ENCODE peak calls at places on chromosomes 1 and 21, in seven cellular contexts. M is heart left ventricle, I is transverse colon, U is prostate gland, J is IMR-90, E is body of pancreas, F is stomach. X is an unnamed sample.

GRCh38 chr21:46160563-46161179 is 5.3 kb upstream of the FTCD start:
- DNase-seq in I (peak), E (no peak), M (peak), F (peak), U (no peak), J (no peak), X (no peak)

GRCh38 chr1:225653463-225654276 is 747 bp upstream of the ENAH start:
- DNase-seq in U (peak), E (peak), I (peak), J (peak), M (peak), F (peak), X (peak)

GRCh38 chr1:53131590-53131938 is 10.9 kb downstream of the SLC1A7 start:
- DNase-seq in M (no peak), F (no peak), E (no peak), J (no peak), I (no peak), U (no peak), X (no peak)

GRCh38 chr1:103529746-103530145 is 4.2 kb downstream of the RNPC3 start:
- DNase-seq in U (no peak), I (no peak), J (peak), M (no peak), F (no peak), E (peak), X (peak)

GRCh38 chr1:58845947-58846346 is 62.1 kb upstream of the JUN start:
- DNase-seq in J (no peak), M (no peak), F (no peak), I (no peak), U (no peak), E (no peak), X (no peak)

GRCh38 chr1:155070721-155071556 is 7.4 kb downstream of the EFNA4 start:
- DNase-seq in I (peak), F (peak), J (peak), M (peak), E (peak), U (peak), X (peak)

GRCh38 chr1:213987876-213988638 is at the start of gene PROX1:
- DNase-seq in E (peak), I (peak), J (peak), M (peak), U (peak), F (peak), X (peak)

GRCh38 chr1:47565676-47566075 is 127.8 kb downstream of the FOXD2 start:
- DNase-seq in E (no peak), I (no peak), U (no peak), F (no peak), M (no peak), J (no peak), X (no peak)

GRCh38 chr21:43578677-43579313 is 80.5 kb downstream of the HSF2BP start:
- DNase-seq in M (no peak), U (no peak), E (no peak), J (peak), I (no peak), F (peak), X (no peak)

GRCh38 chr1:245969274-245969673 is 537.8 kb downstream of the SMYD3 start:
- DNase-seq in I (no peak), M (no peak), J (peak), U (no peak), E (no peak), F (no peak), X (no peak)

GRCh38 chr1:203059485-203059884 is 26.3 kb downstream of the MYOG start:
- DNase-seq in F (no peak), U (no peak), E (no peak), J (no peak), I (no peak), M (no peak), X (no peak)

GRCh38 chr1:226534645-226535044 is 13.9 kb upstream of the STUM start:
- DNase-seq in M (no peak), J (no peak), F (no peak), U (no peak), E (no peak), I (no peak), X (no peak)

GRCh38 chr1:10910490-10911273 is 101.8 kb upstream of the TARDBP start:
- DNase-seq in E (no peak), F (no peak), M (no peak), U (no peak), I (no peak), J (no peak), X (no peak)

GRCh38 chr1:211259596-211260126 is 495 bp downstream of the RCOR3 start:
- DNase-seq in F (no peak), E (peak), J (no peak), I (peak), U (peak), M (peak), X (peak)

GRCh38 chr1:247749870-247750269 is 1.9 kb upstream of the OR14A2 start:
- DNase-seq in J (no peak), I (no peak), U (no peak), M (no peak), F (no peak), E (no peak), X (no peak)
- H3K4me3 ChIP-seq in J (no peak), I (no peak), U (no peak), M (no peak), F (no peak), E (no peak), X (no peak)

DNA sequence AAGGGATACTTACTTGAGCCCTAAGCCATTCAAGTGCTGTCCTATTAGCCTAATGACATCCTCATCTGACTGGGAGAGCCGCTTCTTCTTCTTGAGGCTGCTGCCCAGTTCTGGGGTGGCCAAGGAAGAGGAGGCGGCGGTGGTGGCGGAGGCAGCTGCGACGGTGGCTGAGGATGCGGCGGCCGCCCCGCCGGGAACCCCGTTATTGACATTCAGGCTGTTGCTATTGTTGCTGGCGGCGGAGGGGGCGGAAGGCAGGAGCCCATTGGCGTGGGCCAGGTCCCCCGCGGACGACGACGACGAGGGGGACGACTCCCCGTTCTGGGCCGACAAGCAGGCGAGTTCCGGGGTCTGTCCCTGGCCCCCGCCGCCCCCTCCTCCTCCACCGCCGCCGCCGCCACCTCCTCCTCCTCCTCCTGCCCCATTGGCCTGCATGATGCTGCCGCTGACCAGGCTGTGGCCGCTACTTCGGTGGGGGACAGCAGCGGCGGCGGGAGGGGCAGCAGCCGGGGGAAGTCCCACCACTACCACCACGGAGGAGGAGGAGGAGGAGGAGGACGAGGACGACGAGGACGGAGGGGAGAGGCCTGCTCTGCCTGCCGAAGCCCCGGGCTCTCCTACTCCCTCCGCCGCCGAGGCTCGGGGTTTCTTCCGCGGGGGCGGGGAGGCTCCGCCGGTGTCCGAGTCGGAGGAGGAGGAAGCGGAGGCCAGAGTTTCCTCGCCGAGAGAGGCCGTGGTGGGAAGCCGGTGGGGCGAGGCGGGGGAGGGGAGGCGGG is 738 bp downstream of the WDR26 start:
- DNase-seq in M (peak), J (no peak), F (peak), E (peak), U (peak), I (peak), X (no peak)
- TF ChIP-seq POLR2A in M (no peak), J (peak), F (no peak), E (no peak), U (no peak), I (peak), X (no peak)

GRCh38 chr1:40636777-40637176 is 28.7 kb downstream of the RIMS3 start:
- DNase-seq in E (no peak), U (no peak), F (no peak), J (no peak), M (no peak), I (no peak), X (no peak)
- H3K4me3 ChIP-seq in E (no peak), U (no peak), F (no peak), J (no peak), M (no peak), I (no peak), X (no peak)

DNA sequence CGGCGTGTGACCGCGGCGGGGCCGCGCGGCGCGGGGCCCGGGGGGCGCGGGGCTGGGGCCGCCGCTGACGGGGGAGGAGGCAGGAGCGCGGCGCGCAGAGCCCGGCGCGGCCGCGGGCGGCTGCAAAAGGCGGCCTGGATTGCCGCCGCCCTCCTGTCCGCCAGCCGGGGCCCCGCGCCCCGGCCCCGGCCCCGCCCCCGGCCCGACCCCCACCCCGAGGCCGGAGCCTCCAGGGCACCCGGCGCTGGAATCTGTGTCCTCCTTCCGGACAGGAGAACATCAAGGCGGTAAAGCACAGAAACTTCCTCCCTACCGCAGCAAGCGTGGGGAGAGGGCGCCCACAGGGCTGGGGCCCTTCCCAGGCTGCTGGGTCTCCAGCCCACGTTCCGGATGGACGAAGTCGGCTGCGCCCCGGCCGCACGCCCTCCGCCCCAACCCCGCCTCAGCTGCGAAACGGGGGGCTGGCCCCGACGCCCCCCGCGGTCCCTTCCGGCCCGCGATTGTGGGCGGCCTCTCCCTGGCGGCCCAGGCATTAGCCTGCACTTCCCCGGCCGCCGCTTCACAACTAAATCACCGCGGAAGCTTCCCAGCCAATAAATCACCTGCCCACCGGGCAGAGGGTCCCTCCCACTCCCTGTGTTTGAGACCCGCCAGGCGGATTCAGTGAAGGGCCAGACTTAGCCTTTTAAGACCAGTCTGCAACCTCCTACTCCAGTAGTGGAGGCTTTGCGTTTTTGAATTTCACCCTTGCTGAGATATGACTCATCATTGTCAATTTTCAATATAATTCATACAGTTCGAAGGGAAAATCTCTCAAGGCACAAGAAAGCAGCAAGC is 106.0 kb downstream of the SLC45A1 start:
- DNase-seq in J (peak), I (peak), E (peak), U (no peak), F (peak), M (peak), X (peak)
- TF ChIP-seq POLR2A in J (peak), I (no peak), E (peak), U (peak), F (no peak), M (peak), X (no peak)

GRCh38 chr1:223834660-223835263 is 11.0 kb downstream of the TP53BP2 start:
- DNase-seq in M (no peak), J (peak), E (no peak), U (no peak), F (no peak), I (no peak), X (no peak)
- H3K4me3 ChIP-seq in M (no peak), J (peak), E (no peak), U (no peak), F (no peak), I (no peak), X (no peak)

GRCh38 chr21:37006243-37006520 is 320 bp upstream of the RIPPLY3 start:
- DNase-seq in U (no peak), J (no peak), E (no peak), I (no peak), F (no peak), M (no peak), X (no peak)
- TF ChIP-seq POLR2A in U (no peak), J (no peak), E (no peak), I (no peak), F (no peak), M (no peak), X (no peak)

DNA sequence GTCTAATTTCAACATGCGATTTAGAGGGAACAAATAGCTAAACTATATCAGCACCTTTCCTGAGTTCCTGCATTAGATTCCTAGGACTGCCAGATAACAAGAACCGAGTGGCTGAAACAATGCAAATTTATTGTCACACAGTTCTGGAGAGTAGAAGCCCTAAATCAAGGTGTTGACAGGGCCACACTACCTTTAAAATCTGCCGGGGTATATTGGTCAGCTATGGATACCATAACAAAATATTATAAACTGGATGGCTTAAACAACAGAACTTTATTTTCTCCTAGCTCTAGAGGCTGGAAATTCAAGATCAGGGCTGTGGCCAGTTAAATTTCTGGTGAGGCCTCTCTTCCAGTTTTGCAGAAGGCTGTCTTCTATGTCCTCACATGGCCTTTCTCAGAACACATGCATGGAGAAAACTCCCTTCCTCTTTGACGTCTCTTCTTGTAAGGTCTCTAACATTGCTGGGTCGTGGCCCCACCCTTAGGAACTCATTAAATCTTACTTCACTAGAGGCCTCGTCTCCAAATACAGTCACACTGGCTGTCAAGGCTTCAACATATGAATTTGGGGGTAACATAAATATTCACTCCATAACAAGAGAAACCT is 144.3 kb downstream of the FCRL5 start:
- DNase-seq in E (no peak), I (no peak), M (no peak), U (no peak), J (no peak), F (no peak), X (no peak)
- H3K4me3 ChIP-seq in E (no peak), I (no peak), M (no peak), U (no peak), J (no peak), F (no peak), X (no peak)

GRCh38 chr1:228139406-228139930 is 611 bp upstream of the GUK1 start:
- DNase-seq in M (no peak), I (no peak), U (no peak), E (no peak), F (no peak), J (no peak), X (no peak)
- TF ChIP-seq POLR2A in M (no peak), I (no peak), U (no peak), E (no peak), F (no peak), J (no peak), X (no peak)

GRCh38 chr1:8525291-8526275 is 207.7 kb downstream of the SLC45A1 start:
- DNase-seq in F (peak), I (peak), J (peak), M (peak), E (peak), U (peak), X (peak)

GRCh38 chr1:8533124-8533523 is 215.2 kb downstream of the SLC45A1 start:
- DNase-seq in E (no peak), I (no peak), J (no peak), M (no peak), U (no peak), F (no peak), X (no peak)

GRCh38 chr1:8524637-8525157 is 206.8 kb downstream of the SLC45A1 start:
- DNase-seq in E (no peak), I (no peak), J (peak), M (no peak), U (no peak), F (no peak), X (no peak)

GRCh38 chr1:8533907-8534306 is 216.0 kb downstream of the SLC45A1 start:
- DNase-seq in F (no peak), J (no peak), M (no peak), U (no peak), I (no peak), E (no peak), X (no peak)

DNA sequence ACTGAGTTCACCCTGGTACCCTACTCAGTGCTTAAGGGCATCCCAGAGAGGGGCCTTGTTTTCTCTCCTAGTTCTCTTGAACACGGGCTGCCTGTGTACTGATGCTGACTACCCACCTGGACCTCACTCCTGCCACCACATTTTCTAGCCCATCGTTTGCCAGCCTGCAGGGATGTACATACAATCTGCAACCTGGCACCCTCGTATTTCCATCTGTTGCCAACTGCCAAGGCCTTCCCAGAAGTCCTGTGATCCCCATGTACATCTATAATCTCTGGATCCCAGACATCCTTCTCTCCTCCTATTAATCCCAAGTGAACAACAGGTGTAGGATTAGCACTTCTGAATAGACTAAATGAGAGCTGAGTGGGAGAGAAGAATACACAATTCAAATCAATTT is 212.0 kb downstream of the SLC45A1 start:
- DNase-seq in J (no peak), M (no peak), E (no peak), F (no peak), I (no peak), U (no peak), X (no peak)
- H3K4me3 ChIP-seq in J (no peak), M (no peak), E (no peak), F (no peak), I (no peak), U (no peak), X (no peak)

X was measured in gastrocnemius medialis.